ENCODE peak calls at places on chromosomes 3 and 15, in seven cellular contexts. I, Q, E, R, W, Z and U are unnamed samples.
A peak's percentile ranks its signal among the peaks of the same experiment; 100 is the strongest.

GRCh38 chr3:44104668-44105321 is 136.9 kb upstream of the TOPAZ1 start:
- DNase-seq in I (no peak), Q (peak; percentile 83), E (no peak), R (no peak), W (no peak), Z (no peak), U (peak; percentile 81)

GRCh38 chr15:58771621-58772235 is 626 bp downstream of the MINDY2 start:
- DNase-seq in I (peak; percentile 35), Q (no peak), E (no peak), R (peak; percentile 12), W (no peak), Z (peak; percentile 74), U (peak; percentile 41)

GRCh38 chr3:149586871-149587270 is 71.0 kb downstream of the WWTR1 start:
- DNase-seq in I (no peak), Q (peak; percentile 75), E (no peak), R (peak; percentile 31), W (no peak), Z (no peak), U (no peak)

GRCh38 chr3:132406587-132406986 is 10.7 kb upstream of the DNAJC13 start:
- DNase-seq in I (no peak), Q (no peak), E (no peak), R (no peak), W (no peak), Z (no peak), U (no peak)

GRCh38 chr3:64530434-64531049 is 157.3 kb downstream of the ADAMTS9 start:
- DNase-seq in I (peak; percentile 88), Q (peak; percentile 62), E (no peak), R (peak; percentile 72), W (peak; percentile 64), Z (peak; percentile 85), U (peak; percentile 27)

GRCh38 chr3:107727102-107727501 is 204.3 kb downstream of the BBX start:
- DNase-seq in I (no peak), Q (no peak), E (no peak), R (no peak), W (no peak), Z (no peak), U (no peak)

GRCh38 chr15:77493324-77493907 is 72.7 kb downstream of the HMG20A start:
- DNase-seq in I (no peak), Q (peak; percentile 40), E (no peak), R (no peak), W (no peak), Z (no peak), U (peak; percentile 46)

GRCh38 chr3:141148169-141148568 is 83.5 kb upstream of the PXYLP1 start:
- DNase-seq in I (no peak), Q (no peak), E (no peak), R (no peak), W (no peak), Z (no peak), U (no peak)

GRCh38 chr15:60673918-60674558 is 195.1 kb upstream of the ICE2 start:
- DNase-seq in I (peak; percentile 62), Q (peak; percentile 98), E (peak; percentile 69), R (peak; percentile 89), W (no peak), Z (peak; percentile 65), U (no peak)

GRCh38 chr3:123481722-123482457 is 33.0 kb upstream of the ADCY5 start:
- DNase-seq in I (no peak), Q (no peak), E (no peak), R (no peak), W (no peak), Z (no peak), U (no peak)

GRCh38 chr3:49661281-49661680 is 12.9 kb upstream of the APEH start:
- DNase-seq in I (no peak), Q (no peak), E (no peak), R (no peak), W (no peak), Z (no peak), U (no peak)

GRCh38 chr3:98918586-98918985 is 17.1 kb upstream of the DCBLD2 start:
- DNase-seq in I (no peak), Q (no peak), E (no peak), R (no peak), W (no peak), Z (no peak), U (no peak)

GRCh38 chr15:83200589-83200988 is 7.0 kb downstream of the HDGFL3 start:
- DNase-seq in I (no peak), Q (no peak), E (no peak), R (peak; percentile 18), W (no peak), Z (no peak), U (no peak)

GRCh38 chr3:141321109-141321497 is 47.2 kb upstream of the ZBTB38 start:
- DNase-seq in I (no peak), Q (peak; percentile 27), E (no peak), R (no peak), W (no peak), Z (no peak), U (no peak)

GRCh38 chr3:126083511-126083912 is 412 bp downstream of the SLC41A3 start:
- DNase-seq in I (no peak), Q (peak; percentile 27), E (no peak), R (peak; percentile 37), W (peak; percentile 77), Z (peak; percentile 58), U (peak; percentile 76)

GRCh38 chr3:24264748-24265158 is 229.9 kb downstream of the THRB start:
- DNase-seq in I (no peak), Q (peak; percentile 65), E (no peak), R (peak; percentile 70), W (peak; percentile 48), Z (peak; percentile 31), U (peak; percentile 54)

GRCh38 chr15:94834000-94834399 is 602.6 kb downstream of the MCTP2 start:
- DNase-seq in I (no peak), Q (no peak), E (no peak), R (no peak), W (no peak), Z (no peak), U (no peak)

GRCh38 chr15:40093224-40093842 is 15.3 kb downstream of the BMF start:
- DNase-seq in I (no peak), Q (peak; percentile 31), E (no peak), R (no peak), W (no peak), Z (no peak), U (no peak)

GRCh38 chr15:81337713-81338157 is 13.8 kb upstream of the STARD5 start:
- DNase-seq in I (no peak), Q (peak; percentile 66), E (no peak), R (peak; percentile 32), W (no peak), Z (peak; percentile 51), U (no peak)

GRCh38 chr3:59313365-59313764 is 263.5 kb upstream of the CFAP20DC start:
- DNase-seq in I (peak; percentile 26), Q (peak; percentile 62), E (no peak), R (peak; percentile 56), W (peak; percentile 63), Z (peak; percentile 90), U (peak; percentile 34)

GRCh38 chr3:34009480-34009844 is 211.0 kb downstream of the PDCD6IP start:
- DNase-seq in I (no peak), Q (no peak), E (no peak), R (peak; percentile 32), W (no peak), Z (no peak), U (no peak)

GRCh38 chr3:182618981-182619591 is 174.2 kb upstream of the ATP11B start:
- DNase-seq in I (no peak), Q (peak; percentile 26), E (no peak), R (peak; percentile 2), W (no peak), Z (no peak), U (no peak)

GRCh38 chr15:75452968-75453702 is 1.6 kb upstream of the SIN3A start:
- DNase-seq in I (peak; percentile 42), Q (peak; percentile 21), E (no peak), R (peak; percentile 28), W (peak; percentile 68), Z (peak; percentile 32), U (no peak)
- TF ChIP-seq CTCF in I (no peak), Q (peak; percentile 2), E (peak; percentile 6), R (no peak), W (peak; percentile 11), Z (no peak), U (peak; percentile 49)

DNA sequence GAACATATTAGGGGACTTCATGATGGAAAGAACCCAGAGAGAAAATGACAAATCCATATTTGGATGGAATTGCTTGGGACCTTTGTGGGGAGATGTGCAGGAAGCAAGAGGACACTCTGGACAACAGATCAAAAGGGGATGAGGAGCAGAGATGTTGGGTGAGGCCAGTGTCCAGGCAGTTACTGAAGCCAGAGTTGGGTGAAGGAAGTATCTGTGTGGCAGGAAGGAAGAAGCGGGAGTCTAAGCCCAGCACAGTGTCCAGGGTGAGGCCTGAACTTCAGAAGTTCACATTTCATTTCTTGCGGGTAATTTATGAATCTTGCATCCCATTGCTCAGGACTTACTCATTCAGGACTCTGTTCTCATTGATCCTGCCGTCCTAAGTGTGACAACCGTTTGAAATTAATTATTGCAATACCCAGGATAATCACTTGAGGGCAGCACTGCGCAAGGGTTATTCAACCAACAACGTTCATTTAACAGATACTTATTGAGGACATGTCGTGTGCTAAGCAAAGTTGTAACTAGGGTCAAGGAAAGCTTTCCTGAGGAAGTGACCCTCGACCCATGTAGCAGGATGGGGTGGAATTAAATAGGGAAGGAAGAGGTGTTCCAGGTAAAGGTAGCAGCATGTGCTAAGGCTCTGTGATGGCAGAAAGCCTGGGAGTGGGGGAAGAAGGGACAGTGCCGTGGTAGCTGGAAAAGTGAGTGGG is 61.3 kb upstream of the CMTM8 start:
- DNase-seq in I (peak; percentile 80), Q (peak; percentile 74), E (no peak), R (peak; percentile 69), W (peak; percentile 55), Z (peak; percentile 62), U (peak; percentile 52)
- TF ChIP-seq CTCF in I (peak; percentile 28), Q (peak; percentile 81), E (peak; percentile 59), R (peak; percentile 67), W (peak; percentile 66), Z (peak; percentile 34), U (peak; percentile 68)

DNA sequence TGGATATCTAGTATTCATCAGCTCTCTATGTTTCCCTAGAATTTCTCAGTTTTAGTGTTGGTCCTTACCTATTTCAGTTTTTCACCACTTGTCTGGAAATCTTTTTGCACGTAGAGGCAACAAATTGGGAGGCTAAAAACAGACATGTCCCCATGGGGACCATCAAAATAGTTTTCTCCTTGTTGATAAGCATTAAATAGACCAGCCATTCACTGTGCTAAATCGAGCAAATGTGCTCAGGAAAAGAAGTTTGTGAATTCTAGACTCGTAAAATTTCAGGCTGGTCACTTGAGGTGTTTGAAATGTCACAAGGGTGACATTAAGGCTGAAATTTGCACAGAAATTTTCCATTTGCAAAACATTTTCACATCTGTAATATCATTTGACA is 102.6 kb downstream of the SPATA16 start:
- DNase-seq in I (no peak), Q (no peak), E (no peak), R (no peak), W (no peak), Z (no peak), U (no peak)
- TF ChIP-seq CTCF in I (no peak), Q (no peak), E (no peak), R (no peak), W (no peak), Z (no peak), U (no peak)

DNA sequence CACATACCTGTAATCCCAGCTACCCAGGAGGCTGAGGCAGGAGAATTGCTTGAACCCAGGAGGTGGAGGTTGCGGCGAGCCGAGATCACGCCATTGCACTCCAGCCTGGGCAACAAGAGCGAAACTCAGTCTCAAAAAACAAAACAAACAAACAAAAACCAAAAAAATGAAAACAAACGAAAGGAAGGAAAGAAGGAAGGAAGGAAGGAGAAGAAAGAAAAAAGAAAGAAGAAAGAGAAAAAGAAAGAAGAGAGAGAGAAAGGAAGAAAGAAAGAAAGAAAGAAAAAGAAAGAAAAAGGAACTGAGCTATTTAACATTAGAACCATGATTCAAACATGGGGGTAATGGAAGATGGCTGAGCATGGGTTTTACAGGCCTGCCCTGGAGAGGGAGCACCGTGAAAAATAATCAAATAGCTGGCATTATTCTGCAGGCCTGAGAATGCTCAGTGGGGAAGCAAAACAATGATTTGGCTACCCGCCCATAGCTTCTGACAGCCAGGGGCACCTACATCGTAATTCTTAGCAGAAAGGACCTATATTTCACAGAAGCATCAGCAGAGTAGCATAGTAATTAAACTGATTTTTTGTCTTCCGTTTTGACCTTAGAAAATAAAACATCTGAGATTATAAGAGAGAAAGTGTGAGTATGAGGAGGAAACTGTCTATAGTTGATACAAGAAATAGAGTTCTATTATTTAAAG is 37.7 kb downstream of the BFSP2 start:
- DNase-seq in I (peak; percentile 7), Q (no peak), E (no peak), R (peak; percentile 68), W (no peak), Z (no peak), U (no peak)
- TF ChIP-seq CTCF in I (no peak), Q (no peak), E (peak; percentile 30), R (no peak), W (peak; percentile 10), Z (no peak), U (no peak)